ENCODE peak calls at places on chromosomes 12 and 14, in seven cellular contexts. One of them, this sample, is unnamed.
A peak's percentile ranks its signal among the peaks of the same experiment; 100 is the strongest.

GRCh38 chr12:60760965-60761364 is 1165.1 kb downstream of the SLC16A7 start:
- DNase-seq in prostate gland: no peak
- DNase-seq in Peyer's patch: no peak
- DNase-seq in H1: no peak
- DNase-seq in BE2C: no peak
- DNase-seq in neural progenitor cell: no peak
- DNase-seq in CD4-positive, CD25-positive, alpha-beta regulatory T cell: no peak
- DNase-seq in this sample: no peak

GRCh38 chr12:125528300-125528699 is 463.1 kb downstream of the AACS start:
- DNase-seq in prostate gland: no peak
- DNase-seq in Peyer's patch: no peak
- DNase-seq in H1: no peak
- DNase-seq in BE2C: no peak
- DNase-seq in neural progenitor cell: no peak
- DNase-seq in CD4-positive, CD25-positive, alpha-beta regulatory T cell: no peak
- DNase-seq in this sample: no peak

GRCh38 chr14:68790656-68791077 is 2.2 kb downstream of the ZFP36L1 start:
- DNase-seq in prostate gland: no peak
- DNase-seq in Peyer's patch: peak; percentile 67
- DNase-seq in H1: peak; percentile 39
- DNase-seq in BE2C: no peak
- DNase-seq in neural progenitor cell: no peak
- DNase-seq in CD4-positive, CD25-positive, alpha-beta regulatory T cell: peak; percentile 56
- DNase-seq in this sample: no peak

GRCh38 chr12:1796515-1797010 is 23.8 kb upstream of the LRTM2 start:
- DNase-seq in prostate gland: no peak
- DNase-seq in Peyer's patch: peak; percentile 81
- DNase-seq in H1: peak; percentile 61
- DNase-seq in BE2C: no peak
- DNase-seq in neural progenitor cell: no peak
- DNase-seq in CD4-positive, CD25-positive, alpha-beta regulatory T cell: peak; percentile 27
- DNase-seq in this sample: no peak

GRCh38 chr12:2692156-2692555 is 102.6 kb upstream of the FKBP4 start:
- DNase-seq in prostate gland: no peak
- DNase-seq in Peyer's patch: no peak
- DNase-seq in H1: no peak
- DNase-seq in BE2C: no peak
- DNase-seq in neural progenitor cell: no peak
- DNase-seq in CD4-positive, CD25-positive, alpha-beta regulatory T cell: no peak
- DNase-seq in this sample: no peak

GRCh38 chr14:84785997-84786396 is 743.9 kb upstream of the FLRT2 start:
- DNase-seq in prostate gland: no peak
- DNase-seq in Peyer's patch: no peak
- DNase-seq in H1: no peak
- DNase-seq in BE2C: no peak
- DNase-seq in neural progenitor cell: no peak
- DNase-seq in CD4-positive, CD25-positive, alpha-beta regulatory T cell: no peak
- DNase-seq in this sample: no peak

GRCh38 chr12:106123551-106123991 is 15.2 kb downstream of the NUAK1 start:
- DNase-seq in prostate gland: peak; percentile 57
- DNase-seq in Peyer's patch: no peak
- DNase-seq in H1: no peak
- DNase-seq in BE2C: no peak
- DNase-seq in neural progenitor cell: no peak
- DNase-seq in CD4-positive, CD25-positive, alpha-beta regulatory T cell: no peak
- DNase-seq in this sample: no peak

GRCh38 chr12:7433276-7433822 is 10.6 kb downstream of the CD163L1 start:
- DNase-seq in prostate gland: no peak
- DNase-seq in Peyer's patch: no peak
- DNase-seq in H1: no peak
- DNase-seq in BE2C: no peak
- DNase-seq in neural progenitor cell: no peak
- DNase-seq in CD4-positive, CD25-positive, alpha-beta regulatory T cell: no peak
- DNase-seq in this sample: no peak

GRCh38 chr14:44700694-44701093 is 193.6 kb upstream of the FSCB start:
- DNase-seq in prostate gland: no peak
- DNase-seq in Peyer's patch: no peak
- DNase-seq in H1: no peak
- DNase-seq in BE2C: no peak
- DNase-seq in neural progenitor cell: no peak
- DNase-seq in CD4-positive, CD25-positive, alpha-beta regulatory T cell: no peak
- DNase-seq in this sample: no peak

GRCh38 chr14:99788713-99789112 is 4.5 kb upstream of the EML1 start:
- DNase-seq in prostate gland: no peak
- DNase-seq in Peyer's patch: no peak
- DNase-seq in H1: no peak
- DNase-seq in BE2C: no peak
- DNase-seq in neural progenitor cell: no peak
- DNase-seq in CD4-positive, CD25-positive, alpha-beta regulatory T cell: no peak
- DNase-seq in this sample: no peak

GRCh38 chr12:13358391-13358905 is 161.9 kb downstream of the EMP1 start:
- DNase-seq in prostate gland: no peak
- DNase-seq in Peyer's patch: no peak
- DNase-seq in H1: peak; percentile 33
- DNase-seq in BE2C: no peak
- DNase-seq in neural progenitor cell: no peak
- DNase-seq in CD4-positive, CD25-positive, alpha-beta regulatory T cell: no peak
- DNase-seq in this sample: no peak

GRCh38 chr12:12684375-12685106 is 11.4 kb downstream of the GPR19 start:
- DNase-seq in prostate gland: no peak
- DNase-seq in Peyer's patch: no peak
- DNase-seq in H1: peak; percentile 80
- DNase-seq in BE2C: peak; percentile 95
- DNase-seq in neural progenitor cell: peak; percentile 97
- DNase-seq in CD4-positive, CD25-positive, alpha-beta regulatory T cell: no peak
- DNase-seq in this sample: peak; percentile 66

GRCh38 chr14:22752422-22752821 is 14.1 kb upstream of the OXA1L start:
- DNase-seq in prostate gland: no peak
- DNase-seq in Peyer's patch: no peak
- DNase-seq in H1: no peak
- DNase-seq in BE2C: no peak
- DNase-seq in neural progenitor cell: no peak
- DNase-seq in CD4-positive, CD25-positive, alpha-beta regulatory T cell: no peak
- DNase-seq in this sample: no peak

GRCh38 chr12:33205986-33206385 is 233.6 kb downstream of the SYT10 start:
- DNase-seq in prostate gland: no peak
- DNase-seq in Peyer's patch: no peak
- DNase-seq in H1: no peak
- DNase-seq in BE2C: no peak
- DNase-seq in neural progenitor cell: no peak
- DNase-seq in CD4-positive, CD25-positive, alpha-beta regulatory T cell: no peak
- DNase-seq in this sample: no peak

GRCh38 chr12:122681814-122682213 is 21.3 kb downstream of the HCAR2 start:
- DNase-seq in prostate gland: no peak
- DNase-seq in Peyer's patch: no peak
- DNase-seq in H1: no peak
- DNase-seq in BE2C: no peak
- DNase-seq in neural progenitor cell: no peak
- DNase-seq in CD4-positive, CD25-positive, alpha-beta regulatory T cell: no peak
- DNase-seq in this sample: no peak

GRCh38 chr14:94123296-94123695 is 6.1 kb downstream of the IFI27L2 start:
- DNase-seq in prostate gland: no peak
- DNase-seq in Peyer's patch: peak; percentile 17
- DNase-seq in H1: no peak
- DNase-seq in BE2C: no peak
- DNase-seq in neural progenitor cell: no peak
- DNase-seq in CD4-positive, CD25-positive, alpha-beta regulatory T cell: no peak
- DNase-seq in this sample: peak; percentile 4

GRCh38 chr14:72788972-72789728 is 104.8 kb downstream of the DPF3 start:
- DNase-seq in prostate gland: no peak
- DNase-seq in Peyer's patch: no peak
- DNase-seq in H1: no peak
- DNase-seq in BE2C: peak; percentile 76
- DNase-seq in neural progenitor cell: no peak
- DNase-seq in CD4-positive, CD25-positive, alpha-beta regulatory T cell: no peak
- DNase-seq in this sample: no peak

GRCh38 chr12:12764824-12765223 is 20.6 kb upstream of the APOLD1 start:
- DNase-seq in prostate gland: no peak
- DNase-seq in Peyer's patch: no peak
- DNase-seq in H1: no peak
- DNase-seq in BE2C: no peak
- DNase-seq in neural progenitor cell: no peak
- DNase-seq in CD4-positive, CD25-positive, alpha-beta regulatory T cell: no peak
- DNase-seq in this sample: no peak

GRCh38 chr14:75222208-75222701 is 45.8 kb upstream of the TMED10 start:
- DNase-seq in prostate gland: no peak
- DNase-seq in Peyer's patch: peak; percentile 67
- DNase-seq in H1: no peak
- DNase-seq in BE2C: no peak
- DNase-seq in neural progenitor cell: no peak
- DNase-seq in CD4-positive, CD25-positive, alpha-beta regulatory T cell: no peak
- DNase-seq in this sample: no peak

GRCh38 chr12:70756118-70756517 is 118.9 kb upstream of the PTPRB start:
- DNase-seq in prostate gland: no peak
- DNase-seq in Peyer's patch: no peak
- DNase-seq in H1: no peak
- DNase-seq in BE2C: no peak
- DNase-seq in neural progenitor cell: no peak
- DNase-seq in CD4-positive, CD25-positive, alpha-beta regulatory T cell: no peak
- DNase-seq in this sample: no peak

GRCh38 chr12:48061943-48062719 is 43.7 kb downstream of the SENP1 start:
- DNase-seq in prostate gland: no peak
- DNase-seq in Peyer's patch: no peak
- DNase-seq in H1: no peak
- DNase-seq in BE2C: no peak
- DNase-seq in neural progenitor cell: peak; percentile 51
- DNase-seq in CD4-positive, CD25-positive, alpha-beta regulatory T cell: no peak
- DNase-seq in this sample: no peak

GRCh38 chr14:21626491-21627230 is 8.1 kb downstream of the OR10G2 start:
- DNase-seq in prostate gland: no peak
- DNase-seq in Peyer's patch: no peak
- DNase-seq in H1: no peak
- DNase-seq in BE2C: no peak
- DNase-seq in neural progenitor cell: no peak
- DNase-seq in CD4-positive, CD25-positive, alpha-beta regulatory T cell: no peak
- DNase-seq in this sample: no peak

GRCh38 chr12:108768591-108769500 is 37.5 kb upstream of the CORO1C start:
- DNase-seq in prostate gland: no peak
- DNase-seq in Peyer's patch: peak; percentile 89
- DNase-seq in H1: peak; percentile 83
- DNase-seq in BE2C: peak; percentile 71
- DNase-seq in neural progenitor cell: peak; percentile 69
- DNase-seq in CD4-positive, CD25-positive, alpha-beta regulatory T cell: no peak
- DNase-seq in this sample: no peak
- H3K4me3 ChIP-seq in prostate gland: peak overlapping the region; percentile 5
- H3K4me3 ChIP-seq in Peyer's patch: peak overlapping the region; percentile 37
- H3K4me3 ChIP-seq in H1: peak overlapping the region; percentile 43
- H3K4me3 ChIP-seq in BE2C: peak overlapping the region; percentile 28
- H3K4me3 ChIP-seq in neural progenitor cell: peak overlapping the region; percentile 60
- H3K4me3 ChIP-seq in CD4-positive, CD25-positive, alpha-beta regulatory T cell: no peak overlapping the region
- H3K4me3 ChIP-seq in this sample: no peak overlapping the region

GRCh38 chr14:30077946-30078345 is 150.3 kb upstream of the PRKD1 start:
- DNase-seq in prostate gland: no peak
- DNase-seq in Peyer's patch: no peak
- DNase-seq in H1: no peak
- DNase-seq in BE2C: no peak
- DNase-seq in neural progenitor cell: no peak
- DNase-seq in CD4-positive, CD25-positive, alpha-beta regulatory T cell: no peak
- DNase-seq in this sample: no peak

GRCh38 chr14:30078827-30079402 is 151.3 kb upstream of the PRKD1 start:
- DNase-seq in prostate gland: no peak
- DNase-seq in Peyer's patch: no peak
- DNase-seq in H1: no peak
- DNase-seq in BE2C: no peak
- DNase-seq in neural progenitor cell: no peak
- DNase-seq in CD4-positive, CD25-positive, alpha-beta regulatory T cell: no peak
- DNase-seq in this sample: no peak
- H3K9me3 ChIP-seq in prostate gland: no peaks in the 10 kb centered on the region
- H3K9me3 ChIP-seq in Peyer's patch: no peaks in the 10 kb centered on the region
- H3K9me3 ChIP-seq in H1: no peaks in the 10 kb centered on the region
- H3K9me3 ChIP-seq in BE2C: no peaks in the 10 kb centered on the region
- H3K9me3 ChIP-seq in neural progenitor cell: no peaks in the 10 kb centered on the region
- H3K9me3 ChIP-seq in CD4-positive, CD25-positive, alpha-beta regulatory T cell: no peaks in the 10 kb centered on the region
- H3K9me3 ChIP-seq in this sample: no peaks in the 10 kb centered on the region

GRCh38 chr12:132075026-132075713 is 68.9 kb downstream of the DDX51 start:
- DNase-seq in prostate gland: no peak
- DNase-seq in Peyer's patch: no peak
- DNase-seq in H1: no peak
- DNase-seq in BE2C: no peak
- DNase-seq in neural progenitor cell: peak; percentile 17
- DNase-seq in CD4-positive, CD25-positive, alpha-beta regulatory T cell: no peak
- DNase-seq in this sample: no peak
- H3K36me3 ChIP-seq in prostate gland: peaks cover 6% of the 10 kb centered on the region
- H3K36me3 ChIP-seq in Peyer's patch: no peaks in the 10 kb centered on the region
- H3K36me3 ChIP-seq in H1: peaks cover 39% of the 10 kb centered on the region
- H3K36me3 ChIP-seq in BE2C: peaks cover 31% of the 10 kb centered on the region
- H3K36me3 ChIP-seq in neural progenitor cell: peaks cover 6% of the 10 kb centered on the region
- H3K36me3 ChIP-seq in CD4-positive, CD25-positive, alpha-beta regulatory T cell: peaks cover 58% of the 10 kb centered on the region
- H3K36me3 ChIP-seq in this sample: peaks cover 41% of the 10 kb centered on the region

GRCh38 chr14:39177168-39177545 is 2.1 kb downstream of the PNN start:
- DNase-seq in prostate gland: no peak
- DNase-seq in Peyer's patch: no peak
- DNase-seq in H1: no peak
- DNase-seq in BE2C: no peak
- DNase-seq in neural progenitor cell: no peak
- DNase-seq in CD4-positive, CD25-positive, alpha-beta regulatory T cell: no peak
- DNase-seq in this sample: no peak

GRCh38 chr14:39174560-39175444 is at the start of gene PNN:
- DNase-seq in prostate gland: peak; percentile 98
- DNase-seq in Peyer's patch: peak; percentile 98
- DNase-seq in H1: peak; percentile 91
- DNase-seq in BE2C: peak; percentile 97
- DNase-seq in neural progenitor cell: peak; percentile 99
- DNase-seq in CD4-positive, CD25-positive, alpha-beta regulatory T cell: peak; percentile 96
- DNase-seq in this sample: peak; percentile 97

GRCh38 chr14:39173198-39173597 is 1.9 kb upstream of the PNN start:
- DNase-seq in prostate gland: no peak
- DNase-seq in Peyer's patch: no peak
- DNase-seq in H1: no peak
- DNase-seq in BE2C: no peak
- DNase-seq in neural progenitor cell: no peak
- DNase-seq in CD4-positive, CD25-positive, alpha-beta regulatory T cell: no peak
- DNase-seq in this sample: no peak

GRCh38 chr14:39176263-39177167 is 1.5 kb downstream of the PNN start:
- DNase-seq in prostate gland: no peak
- DNase-seq in Peyer's patch: no peak
- DNase-seq in H1: no peak
- DNase-seq in BE2C: no peak
- DNase-seq in neural progenitor cell: no peak
- DNase-seq in CD4-positive, CD25-positive, alpha-beta regulatory T cell: no peak
- DNase-seq in this sample: no peak

DNA sequence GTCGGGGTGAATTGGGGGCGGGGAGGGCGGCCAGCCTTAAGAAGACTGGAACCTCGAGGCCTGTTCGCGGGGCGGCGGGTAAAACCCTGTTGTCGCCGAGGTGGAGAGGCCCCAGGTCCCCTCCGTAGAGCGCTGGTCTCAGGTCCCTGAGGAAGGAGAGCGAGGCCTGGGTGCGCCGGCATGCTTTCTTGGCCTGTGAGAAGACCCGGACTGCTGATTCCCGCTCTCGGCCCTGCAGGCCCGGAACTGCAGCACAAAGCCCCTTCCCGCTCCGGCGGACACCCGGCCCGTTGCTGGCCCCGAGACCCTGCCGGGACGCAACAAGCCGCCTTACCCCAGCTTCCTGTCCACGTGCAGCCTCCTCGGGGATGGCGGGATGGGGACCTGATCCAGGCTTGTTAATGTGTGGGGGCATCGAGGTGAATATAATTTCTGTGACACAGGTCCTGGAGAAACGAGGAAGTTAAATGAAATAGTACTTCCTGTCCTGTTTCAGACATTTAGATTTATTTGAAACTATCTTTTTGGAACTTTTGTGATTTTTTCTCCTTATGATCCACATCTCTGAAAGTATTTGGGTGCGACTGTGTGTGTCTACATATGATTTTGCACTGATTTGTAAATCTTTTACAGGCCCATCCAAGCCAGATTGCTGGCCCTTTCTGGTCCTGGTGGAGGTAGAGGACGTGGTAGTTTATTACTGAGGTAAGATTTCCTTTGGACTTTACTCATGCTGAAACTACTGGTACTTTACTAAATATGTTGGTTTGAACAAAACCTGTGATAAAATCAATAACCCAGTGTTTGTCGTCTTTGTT is 600 bp downstream of the PNN start:
- DNase-seq in prostate gland: no peak
- DNase-seq in Peyer's patch: no peak
- DNase-seq in H1: no peak
- DNase-seq in BE2C: peak; percentile 54
- DNase-seq in neural progenitor cell: peak; percentile 72
- DNase-seq in CD4-positive, CD25-positive, alpha-beta regulatory T cell: no peak
- DNase-seq in this sample: peak; percentile 47
- H3K4me3 ChIP-seq in prostate gland: peak overlapping the region; percentile 76
- H3K4me3 ChIP-seq in Peyer's patch: peak overlapping the region; percentile 77
- H3K4me3 ChIP-seq in H1: peak overlapping the region; percentile 97
- H3K4me3 ChIP-seq in BE2C: peak overlapping the region; percentile 96
- H3K4me3 ChIP-seq in neural progenitor cell: peak overlapping the region; percentile 85
- H3K4me3 ChIP-seq in CD4-positive, CD25-positive, alpha-beta regulatory T cell: peak overlapping the region; percentile 97
- H3K4me3 ChIP-seq in this sample: peak overlapping the region; percentile 99

This sample was measured in WERI-Rb-1.